ENCODE peak calls at places on chromosomes 2 and 18, in six cellular contexts. S, V, P, O, I and G are unnamed samples.
A peak's percentile ranks its signal among the peaks of the same experiment; 100 is the strongest.

GRCh38 chr18:32724071-32724696 is 48.6 kb downstream of the KLHL14 start:
- DNase-seq in S (no peak), V (no peak), P (no peak), O (peak; percentile 99), I (no peak), G (no peak)

GRCh38 chr2:187862715-187863114 is 308.5 kb upstream of the TFPI start:
- DNase-seq in S (no peak), V (no peak), P (no peak), O (no peak), I (no peak), G (no peak)

GRCh38 chr18:48472610-48473009 is 63.4 kb upstream of the ZBTB7C start:
- DNase-seq in S (no peak), V (peak; percentile 72), P (no peak), O (no peak), I (no peak), G (no peak)

GRCh38 chr2:25672500-25673169 is 742 bp downstream of the DTNB start:
- DNase-seq in S (peak; percentile 40), V (peak; percentile 39), P (no peak), O (peak; percentile 36), I (peak; percentile 60), G (peak; percentile 70)

GRCh38 chr2:239638376-239638775 is 237.6 kb upstream of the HDAC4 start:
- DNase-seq in S (no peak), V (no peak), P (no peak), O (no peak), I (no peak), G (no peak)

GRCh38 chr2:219104107-219105050 is 43.7 kb upstream of the IHH start:
- DNase-seq in S (peak; percentile 36), V (peak; percentile 59), P (no peak), O (peak; percentile 44), I (no peak), G (peak; percentile 31)

GRCh38 chr2:73286134-73286533 is 1.9 kb upstream of the FBXO41 start:
- DNase-seq in S (no peak), V (no peak), P (peak; percentile 5), O (no peak), I (no peak), G (no peak)

GRCh38 chr2:120538691-120539420 is 192.9 kb downstream of the INHBB start:
- DNase-seq in S (no peak), V (no peak), P (no peak), O (peak; percentile 5), I (no peak), G (no peak)

GRCh38 chr2:106107509-106108131 is 86.5 kb downstream of the UXS1 start:
- DNase-seq in S (peak; percentile 19), V (peak; percentile 67), P (no peak), O (no peak), I (peak; percentile 31), G (peak; percentile 54)

GRCh38 chr2:165793779-165794519 is at the start of gene GALNT3:
- DNase-seq in S (no peak), V (peak; percentile 29), P (peak; percentile 35), O (peak; percentile 89), I (no peak), G (peak; percentile 46)

GRCh38 chr2:168543037-168543436 is 87.0 kb downstream of the CERS6 start:
- DNase-seq in S (no peak), V (no peak), P (no peak), O (no peak), I (no peak), G (no peak)

GRCh38 chr2:11753452-11753885 is 7.0 kb downstream of the LPIN1 start:
- DNase-seq in S (peak; percentile 19), V (peak; percentile 7), P (no peak), O (peak; percentile 89), I (peak; percentile 45), G (peak; percentile 30)

GRCh38 chr2:172709566-172710291 is 25.9 kb upstream of the RAPGEF4 start:
- DNase-seq in S (no peak), V (no peak), P (no peak), O (no peak), I (no peak), G (no peak)

GRCh38 chr2:190563109-190563508 is 28.6 kb upstream of the NEMP2 start:
- DNase-seq in S (no peak), V (no peak), P (no peak), O (no peak), I (no peak), G (no peak)

GRCh38 chr2:134391751-134392160 is 137.9 kb downstream of the MGAT5 start:
- DNase-seq in S (no peak), V (no peak), P (no peak), O (no peak), I (no peak), G (no peak)

GRCh38 chr2:43161650-43162542 is 64.5 kb downstream of the ZFP36L2 start:
- DNase-seq in S (no peak), V (no peak), P (no peak), O (no peak), I (no peak), G (no peak)

GRCh38 chr2:160635488-160635887 is 141.9 kb upstream of the RBMS1 start:
- DNase-seq in S (peak; percentile 20), V (peak; percentile 61), P (no peak), O (no peak), I (no peak), G (no peak)

GRCh38 chr2:88870267-88870839 is 178.9 kb downstream of the RPIA start:
- DNase-seq in S (no peak), V (no peak), P (no peak), O (no peak), I (no peak), G (no peak)

GRCh38 chr18:13370995-13371625 is 152.6 kb downstream of the LDLRAD4 start:
- DNase-seq in S (no peak), V (no peak), P (no peak), O (no peak), I (no peak), G (no peak)

GRCh38 chr2:42848726-42849290 is 56.4 kb upstream of the HAAO start:
- DNase-seq in S (no peak), V (no peak), P (no peak), O (no peak), I (no peak), G (no peak)

GRCh38 chr2:166090900-166091299 is 36.9 kb downstream of the SCN1A start:
- DNase-seq in S (peak; percentile 4), V (no peak), P (no peak), O (no peak), I (no peak), G (no peak)

GRCh38 chr2:120477198-120477597 is 131.3 kb downstream of the INHBB start:
- DNase-seq in S (no peak), V (no peak), P (no peak), O (no peak), I (no peak), G (no peak)

GRCh38 chr2:98861601-98862000 is 74.4 kb downstream of the CRACDL start:
- DNase-seq in S (no peak), V (no peak), P (no peak), O (no peak), I (no peak), G (no peak)

GRCh38 chr2:156331572-156332451 is 709 bp downstream of the NR4A2 start:
- DNase-seq in S (peak; percentile 81), V (peak; percentile 81), P (peak; percentile 63), O (peak; percentile 52), I (no peak), G (peak; percentile 68)

GRCh38 chr2:9958057-9958456 is 6.6 kb downstream of the GRHL1 start:
- DNase-seq in S (no peak), V (no peak), P (no peak), O (no peak), I (no peak), G (no peak)